ENCODE peak calls at places on chromosomes 7 and 10, in four cellular contexts. V is left ventricle myocardium inferior; J is CD8-positive, alpha-beta T cell; Z is AG04450. M is an unnamed sample.

GRCh38 chr10:33155720-33156638 is 178.5 kb downstream of the NRP1 start:
- DNase-seq in V (no peak), J (no peak), Z (peak; percentile 59), M (peak; percentile 83)

GRCh38 chr10:73096041-73096451 is 620 bp downstream of the P4HA1 start:
- DNase-seq in V (peak; percentile 68), J (peak; percentile 69), Z (no peak), M (no peak)

GRCh38 chr7:91515961-91516360 is 251.7 kb downstream of the FZD1 start:
- DNase-seq in V (no peak), J (no peak), Z (no peak), M (no peak)

GRCh38 chr10:11918384-11918783 is 95.2 kb downstream of the PROSER2 start:
- DNase-seq in V (no peak), J (no peak), Z (no peak), M (no peak)

GRCh38 chr10:69684020-69684980 is 54.3 kb downstream of the FAM241B start:
- DNase-seq in V (peak; percentile 44), J (no peak), Z (no peak), M (no peak)

GRCh38 chr10:2886662-2887061 is 180.7 kb upstream of the PFKP start:
- DNase-seq in V (no peak), J (no peak), Z (no peak), M (no peak)

GRCh38 chr7:151038951-151039849 is 9.1 kb upstream of the ASIC3 start:
- DNase-seq in V (peak; percentile 59), J (peak; percentile 43), Z (no peak), M (no peak)

GRCh38 chr7:142459557-142459963 is 201.7 kb upstream of the PRSS58 start:
- DNase-seq in V (no peak), J (peak; percentile 25), Z (peak; percentile 59), M (peak; percentile 27)

GRCh38 chr10:100878291-100878910 is 34.4 kb upstream of the SLF2 start:
- DNase-seq in V (peak; percentile 36), J (no peak), Z (peak; percentile 51), M (peak; percentile 6)

GRCh38 chr10:108275895-108276685 is 1111.6 kb upstream of the SORCS1 start:
- DNase-seq in V (no peak), J (no peak), Z (no peak), M (no peak)

GRCh38 chr10:34797155-34797554 is 17.9 kb downstream of the PARD3 start:
- DNase-seq in V (no peak), J (no peak), Z (no peak), M (no peak)

GRCh38 chr10:127094984-127095383 is 101.4 kb downstream of the INSYN2A start:
- DNase-seq in V (no peak), J (no peak), Z (no peak), M (no peak)

GRCh38 chr10:5598085-5598690 is 68.2 kb downstream of the ASB13 start:
- DNase-seq in V (no peak), J (no peak), Z (no peak), M (no peak)

GRCh38 chr7:2299131-2299829 is 15.0 kb downstream of the SNX8 start:
- DNase-seq in V (no peak), J (no peak), Z (no peak), M (no peak)

GRCh38 chr10:87781545-87781944 is 36.5 kb downstream of the ATAD1 start:
- DNase-seq in V (no peak), J (no peak), Z (no peak), M (no peak)

GRCh38 chr7:130071701-130072622 is 1.6 kb downstream of the KLHDC10 start:
- DNase-seq in V (no peak), J (peak; percentile 52), Z (peak; percentile 80), M (peak; percentile 68)

GRCh38 chr7:131234719-131235488 is 92.8 kb upstream of the MKLN1 start:
- DNase-seq in V (no peak), J (no peak), Z (no peak), M (no peak)

GRCh38 chr10:3526721-3527120 is 258.3 kb downstream of the KLF6 start:
- DNase-seq in V (no peak), J (no peak), Z (peak; percentile 44), M (no peak)

GRCh38 chr7:50531401-50531906 is 33.8 kb downstream of the DDC start:
- DNase-seq in V (no peak), J (no peak), Z (no peak), M (no peak)

GRCh38 chr7:80450621-80451308 is 61.1 kb downstream of the GNAT3 start:
- DNase-seq in V (no peak), J (no peak), Z (no peak), M (no peak)

GRCh38 chr7:67608806-67609205 is 612.2 kb downstream of the TYW1 start:
- DNase-seq in V (no peak), J (no peak), Z (no peak), M (no peak)

GRCh38 chr7:127897704-127898454 is 133.4 kb downstream of the LRRC4 start:
- DNase-seq in V (no peak), J (no peak), Z (no peak), M (no peak)

GRCh38 chr10:391304-391703 is 256.0 kb downstream of the ZMYND11 start:
- DNase-seq in V (no peak), J (no peak), Z (no peak), M (no peak)

GRCh38 chr10:73859441-73860049 is 14.8 kb downstream of the CAMK2G start:
- DNase-seq in V (no peak), J (peak; percentile 51), Z (no peak), M (no peak)

GRCh38 chr7:107262857-107263256 is 94.1 kb downstream of the HBP1 start:
- DNase-seq in V (no peak), J (no peak), Z (no peak), M (no peak)

GRCh38 chr7:78712111-78712510 is 741.4 kb downstream of the MAGI2 start:
- DNase-seq in V (no peak), J (no peak), Z (no peak), M (no peak)

DNA sequence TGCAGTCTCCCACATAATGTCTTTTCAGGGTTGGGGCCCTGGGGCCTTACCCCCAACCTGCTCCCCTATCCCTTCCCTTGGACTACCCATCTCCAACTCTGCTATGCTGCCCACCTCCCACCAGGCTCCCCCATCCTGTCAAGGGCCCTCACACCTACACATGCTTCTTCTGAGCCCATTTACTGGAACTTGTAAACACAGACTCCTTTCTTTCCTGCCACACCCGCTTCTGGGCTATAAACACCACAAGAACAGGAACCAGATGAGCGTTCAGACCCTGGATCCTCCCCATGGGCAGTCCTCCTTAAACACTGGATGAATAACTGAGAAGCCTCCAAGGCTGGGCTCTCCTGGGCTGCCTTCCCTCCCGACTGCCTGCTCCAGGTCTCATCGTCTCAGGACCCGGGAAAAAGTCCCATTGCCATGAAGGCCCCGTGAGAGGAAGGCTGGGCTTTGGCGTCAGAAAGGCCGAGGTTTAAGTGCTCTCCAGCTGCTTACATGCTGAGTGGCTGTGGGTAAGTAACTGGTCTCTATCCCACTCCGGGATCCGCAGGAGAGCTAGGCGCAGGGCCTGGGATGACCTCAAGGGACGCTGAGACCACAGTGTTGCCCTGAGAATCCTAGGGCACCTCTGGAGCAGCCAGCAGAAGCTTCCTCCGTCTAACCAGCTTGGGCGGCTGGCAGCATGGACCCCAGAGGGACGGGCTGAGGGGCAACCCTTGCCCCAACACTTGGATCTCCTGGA is 15.6 kb upstream of the CRHR2 start:
- DNase-seq in V (no peak), J (no peak), Z (no peak), M (no peak)
- TF ChIP-seq CTCF in V (no peak), J (no peak), Z (no peak), M (no peak)

GRCh38 chr7:116588641-116589594 is 64.1 kb downstream of the CAV1 start:
- DNase-seq in V (no peak), J (no peak), Z (no peak), M (no peak)

GRCh38 chr7:116585392-116585791 is 60.6 kb downstream of the CAV1 start:
- DNase-seq in V (no peak), J (no peak), Z (no peak), M (no peak)

GRCh38 chr7:116591202-116592040 is 66.6 kb downstream of the CAV1 start:
- DNase-seq in V (no peak), J (no peak), Z (no peak), M (no peak)

GRCh38 chr7:116585967-116586366 is 61.1 kb downstream of the CAV1 start:
- DNase-seq in V (no peak), J (no peak), Z (no peak), M (no peak)

DNA sequence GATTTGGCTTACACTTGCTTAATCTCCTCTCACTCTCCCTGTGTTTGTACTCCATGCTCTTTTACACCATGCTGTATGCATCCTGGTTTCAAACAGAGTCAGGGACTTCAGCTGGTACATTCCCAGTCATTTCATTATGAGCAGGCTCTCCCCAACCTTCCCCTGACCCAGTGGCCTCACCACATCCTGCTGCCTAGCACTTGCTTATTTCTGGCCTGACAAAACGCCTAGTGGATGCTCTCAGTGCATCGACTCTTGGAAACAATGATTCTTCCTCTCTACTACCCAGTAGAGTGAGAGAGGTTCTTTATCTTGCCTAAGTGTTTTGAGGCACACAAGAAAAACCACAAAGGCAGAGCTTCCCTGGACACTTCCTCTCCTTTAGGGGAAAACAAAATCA is 63.4 kb downstream of the CAV1 start:
- DNase-seq in V (no peak), J (no peak), Z (no peak), M (no peak)
- H3K4me3 ChIP-seq in V (no peak overlapping the region), J (no peak overlapping the region), Z (no peak overlapping the region), M (no peak overlapping the region)

GRCh38 chr10:18421726-18422293 is 229.6 kb downstream of the NSUN6 start:
- DNase-seq in V (no peak), J (no peak), Z (peak; percentile 39), M (no peak)
- TF ChIP-seq CTCF in V (no peak), J (no peak), Z (no peak), M (no peak)

DNA sequence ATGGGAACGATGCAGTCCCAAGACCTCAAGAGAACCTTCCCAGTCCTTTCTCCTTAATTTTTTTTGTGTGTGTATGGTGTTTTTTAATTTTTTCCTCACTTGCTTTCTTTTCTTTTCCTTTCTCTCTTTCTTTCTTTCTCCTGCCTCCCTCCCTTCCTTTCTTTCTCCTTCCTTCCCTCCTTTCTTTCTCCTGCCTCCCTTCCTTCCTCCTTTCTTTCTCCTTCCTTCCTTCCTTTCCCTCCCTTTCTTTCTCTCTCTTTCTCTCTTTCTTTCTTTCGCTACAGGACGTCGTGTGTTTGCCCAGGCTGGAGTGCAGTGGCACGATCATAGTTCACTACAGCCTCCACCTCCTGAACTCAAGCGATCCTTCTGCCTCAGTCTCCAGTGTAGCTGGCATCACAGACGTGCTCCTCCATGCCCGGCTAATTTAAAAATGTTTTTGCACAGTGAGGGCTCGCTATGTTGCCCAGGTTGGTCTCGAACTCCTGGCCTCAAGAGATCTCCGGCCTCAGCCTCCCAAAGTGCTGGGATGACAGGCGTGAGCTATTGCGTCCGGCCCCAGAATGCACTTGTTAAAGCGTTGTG is 709 bp upstream of the NIPSNAP2 start:
- DNase-seq in V (no peak), J (no peak), Z (no peak), M (no peak)
- H3K4me3 ChIP-seq in V (peak overlapping the region; percentile 64), J (peak overlapping the region; percentile 63), Z (peak overlapping the region; percentile 65), M (peak overlapping the region; percentile 44)

GRCh38 chr10:63767512-63767911 is 246.3 kb downstream of the REEP3 start:
- DNase-seq in V (no peak), J (no peak), Z (no peak), M (no peak)
- TF ChIP-seq CTCF in V (peak; percentile 54), J (no peak), Z (peak; percentile 54), M (peak; percentile 51)

DNA sequence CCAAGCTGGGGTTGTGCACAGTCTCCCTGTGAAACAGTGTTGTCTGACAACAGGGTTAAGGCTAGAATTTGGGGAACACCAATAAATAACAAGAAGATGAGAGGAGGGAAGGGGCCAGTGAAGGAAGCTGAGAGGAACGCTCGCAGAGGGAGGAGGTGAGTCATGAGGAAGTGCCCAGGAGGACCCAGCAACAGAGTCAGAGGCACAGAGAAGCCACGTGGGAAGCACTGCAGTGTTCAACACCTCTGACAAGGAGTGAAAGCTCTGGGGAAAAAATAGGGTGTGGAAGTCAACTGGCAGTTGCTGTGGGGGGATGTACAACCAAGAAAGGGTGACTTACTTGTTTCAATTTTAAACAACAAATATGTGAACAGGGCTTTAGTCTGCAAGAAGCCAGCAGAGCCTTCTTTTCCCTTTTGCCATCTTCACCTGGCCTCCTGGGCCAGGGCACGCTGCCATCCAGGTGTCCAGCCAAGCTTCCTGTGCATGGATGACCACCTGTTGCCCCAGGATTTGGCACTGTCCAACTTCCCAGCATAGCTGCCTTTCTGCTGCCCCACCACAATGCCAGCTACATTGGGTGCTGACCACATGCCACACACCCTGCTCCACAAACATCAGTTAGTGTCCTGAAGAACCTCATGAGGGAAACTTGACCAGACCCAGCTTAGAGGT is 69.7 kb downstream of the ATXN7L1 start:
- DNase-seq in V (no peak), J (peak; percentile 65), Z (no peak), M (no peak)
- H3K4me3 ChIP-seq in V (no peak overlapping the region), J (no peak overlapping the region), Z (no peak overlapping the region), M (no peak overlapping the region)

M was measured in LNCaP clone FGC.